ENCODE peak calls at places on chromosomes 1 and 21, in seven cellular contexts. One of them, this sample, is unnamed.

GRCh38 chr1:184743062-184743756 is 11.4 kb downstream of the EDEM3 start:
- DNase-seq in brain microvascular endothelial cell: no peak
- DNase-seq in AG10803: no peak
- DNase-seq in HFFc6: no peak
- DNase-seq in tibial artery: no peak
- DNase-seq in adipocyte: no peak
- DNase-seq in fibroblast of lung: no peak
- DNase-seq in this sample: no peak

GRCh38 chr1:161122967-161123366 is 5.1 kb downstream of the NIT1 start:
- DNase-seq in brain microvascular endothelial cell: no peak
- DNase-seq in AG10803: no peak
- DNase-seq in HFFc6: no peak
- DNase-seq in tibial artery: no peak
- DNase-seq in adipocyte: no peak
- DNase-seq in fibroblast of lung: no peak
- DNase-seq in this sample: no peak

GRCh38 chr21:42124826-42125570 is 53.9 kb downstream of the UMODL1 start:
- DNase-seq in brain microvascular endothelial cell: no peak
- DNase-seq in AG10803: no peak
- DNase-seq in HFFc6: no peak
- DNase-seq in tibial artery: no peak
- DNase-seq in adipocyte: no peak
- DNase-seq in fibroblast of lung: no peak
- DNase-seq in this sample: no peak

GRCh38 chr1:207032528-207033017 is at the start of gene C1orf116:
- DNase-seq in brain microvascular endothelial cell: no peak
- DNase-seq in AG10803: no peak
- DNase-seq in HFFc6: no peak
- DNase-seq in tibial artery: no peak
- DNase-seq in adipocyte: no peak
- DNase-seq in fibroblast of lung: no peak
- DNase-seq in this sample: no peak

GRCh38 chr1:85322655-85323054 is 46.2 kb upstream of the BCL10 start:
- DNase-seq in brain microvascular endothelial cell: no peak
- DNase-seq in AG10803: no peak
- DNase-seq in HFFc6: peak
- DNase-seq in tibial artery: no peak
- DNase-seq in adipocyte: no peak
- DNase-seq in fibroblast of lung: no peak
- DNase-seq in this sample: no peak

GRCh38 chr1:176837708-176838107 is 326.8 kb downstream of the ASTN1 start:
- DNase-seq in brain microvascular endothelial cell: no peak
- DNase-seq in AG10803: no peak
- DNase-seq in HFFc6: no peak
- DNase-seq in tibial artery: no peak
- DNase-seq in adipocyte: no peak
- DNase-seq in fibroblast of lung: no peak
- DNase-seq in this sample: no peak

GRCh38 chr1:226665505-226666163 is 73.4 kb downstream of the ITPKB start:
- DNase-seq in brain microvascular endothelial cell: no peak
- DNase-seq in AG10803: no peak
- DNase-seq in HFFc6: no peak
- DNase-seq in tibial artery: no peak
- DNase-seq in adipocyte: no peak
- DNase-seq in fibroblast of lung: no peak
- DNase-seq in this sample: no peak

GRCh38 chr21:23921670-23922418 is 1685.4 kb downstream of the MRPL39 start:
- DNase-seq in brain microvascular endothelial cell: no peak
- DNase-seq in AG10803: no peak
- DNase-seq in HFFc6: no peak
- DNase-seq in tibial artery: no peak
- DNase-seq in adipocyte: no peak
- DNase-seq in fibroblast of lung: no peak
- DNase-seq in this sample: no peak

GRCh38 chr1:32352831-32353383 is 9.4 kb downstream of the FAM229A start:
- DNase-seq in brain microvascular endothelial cell: no peak
- DNase-seq in AG10803: peak
- DNase-seq in HFFc6: no peak
- DNase-seq in tibial artery: no peak
- DNase-seq in adipocyte: no peak
- DNase-seq in fibroblast of lung: no peak
- DNase-seq in this sample: no peak

GRCh38 chr1:42758641-42759040 is 8.2 kb downstream of the P3H1 start:
- DNase-seq in brain microvascular endothelial cell: no peak
- DNase-seq in AG10803: no peak
- DNase-seq in HFFc6: no peak
- DNase-seq in tibial artery: no peak
- DNase-seq in adipocyte: no peak
- DNase-seq in fibroblast of lung: no peak
- DNase-seq in this sample: no peak

GRCh38 chr1:185996211-185996610 is 262.0 kb downstream of the HMCN1 start:
- DNase-seq in brain microvascular endothelial cell: peak
- DNase-seq in AG10803: peak
- DNase-seq in HFFc6: peak
- DNase-seq in tibial artery: peak
- DNase-seq in adipocyte: peak
- DNase-seq in fibroblast of lung: peak
- DNase-seq in this sample: peak

GRCh38 chr1:51263147-51263850 is 27.2 kb downstream of the RNF11 start:
- DNase-seq in brain microvascular endothelial cell: no peak
- DNase-seq in AG10803: no peak
- DNase-seq in HFFc6: no peak
- DNase-seq in tibial artery: no peak
- DNase-seq in adipocyte: no peak
- DNase-seq in fibroblast of lung: no peak
- DNase-seq in this sample: no peak

GRCh38 chr1:197042676-197043341 is 24.3 kb downstream of the F13B start:
- DNase-seq in brain microvascular endothelial cell: no peak
- DNase-seq in AG10803: no peak
- DNase-seq in HFFc6: no peak
- DNase-seq in tibial artery: no peak
- DNase-seq in adipocyte: no peak
- DNase-seq in fibroblast of lung: no peak
- DNase-seq in this sample: no peak

GRCh38 chr1:235946570-235946981 is 79.9 kb upstream of the LYST start:
- DNase-seq in brain microvascular endothelial cell: peak
- DNase-seq in AG10803: peak
- DNase-seq in HFFc6: peak
- DNase-seq in tibial artery: no peak
- DNase-seq in adipocyte: peak
- DNase-seq in fibroblast of lung: peak
- DNase-seq in this sample: peak

GRCh38 chr1:244346972-244347618 is 104.6 kb downstream of the ADSS2 start:
- DNase-seq in brain microvascular endothelial cell: no peak
- DNase-seq in AG10803: no peak
- DNase-seq in HFFc6: no peak
- DNase-seq in tibial artery: no peak
- DNase-seq in adipocyte: peak
- DNase-seq in fibroblast of lung: no peak
- DNase-seq in this sample: no peak

GRCh38 chr1:2212542-2213491 is 15.3 kb upstream of the SKI start:
- DNase-seq in brain microvascular endothelial cell: peak
- DNase-seq in AG10803: peak
- DNase-seq in HFFc6: peak
- DNase-seq in tibial artery: peak
- DNase-seq in adipocyte: peak
- DNase-seq in fibroblast of lung: peak
- DNase-seq in this sample: peak

GRCh38 chr1:20666804-20667203 is 5.6 kb upstream of the DDOST start:
- DNase-seq in brain microvascular endothelial cell: no peak
- DNase-seq in AG10803: no peak
- DNase-seq in HFFc6: no peak
- DNase-seq in tibial artery: no peak
- DNase-seq in adipocyte: no peak
- DNase-seq in fibroblast of lung: no peak
- DNase-seq in this sample: no peak

GRCh38 chr1:116769050-116769449 is 14.8 kb downstream of the CD2 start:
- DNase-seq in brain microvascular endothelial cell: no peak
- DNase-seq in AG10803: no peak
- DNase-seq in HFFc6: no peak
- DNase-seq in tibial artery: no peak
- DNase-seq in adipocyte: no peak
- DNase-seq in fibroblast of lung: no peak
- DNase-seq in this sample: no peak

GRCh38 chr1:59685666-59686065 is 129.1 kb upstream of the HOOK1 start:
- DNase-seq in brain microvascular endothelial cell: no peak
- DNase-seq in AG10803: no peak
- DNase-seq in HFFc6: no peak
- DNase-seq in tibial artery: no peak
- DNase-seq in adipocyte: no peak
- DNase-seq in fibroblast of lung: no peak
- DNase-seq in this sample: no peak

GRCh38 chr21:14361958-14362357 is 21.0 kb downstream of the HSPA13 start:
- DNase-seq in brain microvascular endothelial cell: peak
- DNase-seq in AG10803: no peak
- DNase-seq in HFFc6: no peak
- DNase-seq in tibial artery: no peak
- DNase-seq in adipocyte: peak
- DNase-seq in fibroblast of lung: peak
- DNase-seq in this sample: peak

GRCh38 chr1:18199462-18199861 is 91.9 kb downstream of the IGSF21 start:
- DNase-seq in brain microvascular endothelial cell: no peak
- DNase-seq in AG10803: no peak
- DNase-seq in HFFc6: no peak
- DNase-seq in tibial artery: no peak
- DNase-seq in adipocyte: no peak
- DNase-seq in fibroblast of lung: no peak
- DNase-seq in this sample: no peak

GRCh38 chr1:47569681-47570470 is 132.0 kb downstream of the FOXD2 start:
- DNase-seq in brain microvascular endothelial cell: peak
- DNase-seq in AG10803: peak
- DNase-seq in HFFc6: peak
- DNase-seq in tibial artery: peak
- DNase-seq in adipocyte: peak
- DNase-seq in fibroblast of lung: peak
- DNase-seq in this sample: peak

GRCh38 chr1:6743189-6744101 is 41.8 kb upstream of the CAMTA1 start:
- DNase-seq in brain microvascular endothelial cell: peak
- DNase-seq in AG10803: peak
- DNase-seq in HFFc6: peak
- DNase-seq in tibial artery: peak
- DNase-seq in adipocyte: peak
- DNase-seq in fibroblast of lung: peak
- DNase-seq in this sample: peak

GRCh38 chr1:156431366-156432108 is 62.5 kb downstream of the RHBG start:
- DNase-seq in brain microvascular endothelial cell: no peak
- DNase-seq in AG10803: no peak
- DNase-seq in HFFc6: no peak
- DNase-seq in tibial artery: no peak
- DNase-seq in adipocyte: no peak
- DNase-seq in fibroblast of lung: no peak
- DNase-seq in this sample: no peak

GRCh38 chr1:246365708-246366107 is 141.4 kb downstream of the SMYD3 start:
- DNase-seq in brain microvascular endothelial cell: no peak
- DNase-seq in AG10803: no peak
- DNase-seq in HFFc6: no peak
- DNase-seq in tibial artery: no peak
- DNase-seq in adipocyte: no peak
- DNase-seq in fibroblast of lung: no peak
- DNase-seq in this sample: no peak

GRCh38 chr1:6373961-6374720 is 19.4 kb downstream of the ACOT7 start:
- DNase-seq in brain microvascular endothelial cell: no peak
- DNase-seq in AG10803: no peak
- DNase-seq in HFFc6: no peak
- DNase-seq in tibial artery: no peak
- DNase-seq in adipocyte: no peak
- DNase-seq in fibroblast of lung: no peak
- DNase-seq in this sample: no peak

GRCh38 chr1:183239793-183240625 is 53.9 kb downstream of the LAMC2 start:
- DNase-seq in brain microvascular endothelial cell: no peak
- DNase-seq in AG10803: peak
- DNase-seq in HFFc6: no peak
- DNase-seq in tibial artery: no peak
- DNase-seq in adipocyte: no peak
- DNase-seq in fibroblast of lung: no peak
- DNase-seq in this sample: no peak

GRCh38 chr1:98368995-98369394 is 292.5 kb upstream of the SNX7 start:
- DNase-seq in brain microvascular endothelial cell: no peak
- DNase-seq in AG10803: no peak
- DNase-seq in HFFc6: no peak
- DNase-seq in tibial artery: no peak
- DNase-seq in adipocyte: no peak
- DNase-seq in fibroblast of lung: no peak
- DNase-seq in this sample: no peak

GRCh38 chr1:155321577-155322497 is 1.1 kb downstream of the RUSC1 start:
- DNase-seq in brain microvascular endothelial cell: no peak
- DNase-seq in AG10803: no peak
- DNase-seq in HFFc6: no peak
- DNase-seq in tibial artery: peak
- DNase-seq in adipocyte: no peak
- DNase-seq in fibroblast of lung: no peak
- DNase-seq in this sample: peak

GRCh38 chr1:47774986-47775834 is 222.0 kb downstream of the TRABD2B start:
- DNase-seq in brain microvascular endothelial cell: no peak
- DNase-seq in AG10803: no peak
- DNase-seq in HFFc6: no peak
- DNase-seq in tibial artery: no peak
- DNase-seq in adipocyte: no peak
- DNase-seq in fibroblast of lung: no peak
- DNase-seq in this sample: no peak

This sample was measured in astrocyte of the spinal cord.